ENCODE peak calls at places on chromosomes 7 and 10, in four cellular contexts. One of them, this sample, is unnamed.

GRCh38 chr7:80859272-80859970 is 59.4 kb downstream of the SEMA3C start:
- DNase-seq in H1: no peak
- DNase-seq in IMR-90: peak
- DNase-seq in GM12878: no peak
- DNase-seq in this sample: no peak

GRCh38 chr7:92731327-92732063 is 104.9 kb downstream of the CDK6 start:
- DNase-seq in IMR-90: peak
- DNase-seq in GM12878: no peak
- DNase-seq in H1: no peak
- DNase-seq in this sample: no peak

GRCh38 chr7:2157473-2158279 is 75.1 kb downstream of the MAD1L1 start:
- DNase-seq in GM12878: no peak
- DNase-seq in H1: no peak
- DNase-seq in IMR-90: peak
- DNase-seq in this sample: no peak

GRCh38 chr7:101636822-101637623 is 7.9 kb upstream of the MYL10 start:
- DNase-seq in GM12878: no peak
- DNase-seq in IMR-90: no peak
- DNase-seq in H1: no peak
- DNase-seq in this sample: no peak

GRCh38 chr10:49610015-49610734 is at the start of gene SLC18A3:
- DNase-seq in IMR-90: no peak
- DNase-seq in GM12878: no peak
- DNase-seq in H1: no peak
- DNase-seq in this sample: no peak

GRCh38 chr7:140568021-140568813 is 72.4 kb downstream of the DENND2A start:
- DNase-seq in IMR-90: no peak
- DNase-seq in H1: no peak
- DNase-seq in GM12878: no peak
- DNase-seq in this sample: no peak

GRCh38 chr10:3415038-3415736 is 242.6 kb upstream of the PITRM1 start:
- DNase-seq in IMR-90: no peak
- DNase-seq in GM12878: no peak
- DNase-seq in H1: no peak
- DNase-seq in this sample: no peak

GRCh38 chr10:71985542-71986250 is 21.5 kb downstream of the CHST3 start:
- DNase-seq in IMR-90: peak
- DNase-seq in GM12878: peak
- DNase-seq in H1: no peak
- DNase-seq in this sample: no peak

GRCh38 chr7:72415586-72415985 is 3.4 kb upstream of the CALN1 start:
- DNase-seq in IMR-90: no peak
- DNase-seq in GM12878: no peak
- DNase-seq in H1: no peak
- DNase-seq in this sample: no peak

GRCh38 chr7:15820319-15820718 is 133.8 kb upstream of the MEOX2 start:
- DNase-seq in GM12878: no peak
- DNase-seq in H1: no peak
- DNase-seq in IMR-90: no peak
- DNase-seq in this sample: no peak

GRCh38 chr10:110357252-110357780 is 52.6 kb upstream of the SMNDC1 start:
- DNase-seq in IMR-90: peak
- DNase-seq in GM12878: peak
- DNase-seq in H1: no peak
- DNase-seq in this sample: peak

GRCh38 chr10:124423813-124424212 is 5.1 kb upstream of the OAT start:
- DNase-seq in IMR-90: no peak
- DNase-seq in GM12878: no peak
- DNase-seq in H1: no peak
- DNase-seq in this sample: no peak

GRCh38 chr7:80790877-80791276 is 128.0 kb downstream of the SEMA3C start:
- DNase-seq in H1: no peak
- DNase-seq in GM12878: no peak
- DNase-seq in IMR-90: no peak
- DNase-seq in this sample: no peak

GRCh38 chr10:110783509-110784103 is 88.1 kb upstream of the PDCD4 start:
- DNase-seq in IMR-90: peak
- DNase-seq in H1: no peak
- DNase-seq in GM12878: no peak
- DNase-seq in this sample: no peak

GRCh38 chr10:124560377-124560776 is 98.8 kb downstream of the LHPP start:
- DNase-seq in GM12878: no peak
- DNase-seq in IMR-90: peak
- DNase-seq in H1: no peak
- DNase-seq in this sample: no peak

GRCh38 chr7:114539575-114539974 is 125.0 kb downstream of the FOXP2 start:
- DNase-seq in GM12878: no peak
- DNase-seq in H1: no peak
- DNase-seq in IMR-90: peak
- DNase-seq in this sample: no peak

GRCh38 chr10:131371571-131371970 is 60.0 kb upstream of the TCERG1L start:
- DNase-seq in IMR-90: no peak
- DNase-seq in GM12878: no peak
- DNase-seq in H1: no peak
- DNase-seq in this sample: no peak

DNA sequence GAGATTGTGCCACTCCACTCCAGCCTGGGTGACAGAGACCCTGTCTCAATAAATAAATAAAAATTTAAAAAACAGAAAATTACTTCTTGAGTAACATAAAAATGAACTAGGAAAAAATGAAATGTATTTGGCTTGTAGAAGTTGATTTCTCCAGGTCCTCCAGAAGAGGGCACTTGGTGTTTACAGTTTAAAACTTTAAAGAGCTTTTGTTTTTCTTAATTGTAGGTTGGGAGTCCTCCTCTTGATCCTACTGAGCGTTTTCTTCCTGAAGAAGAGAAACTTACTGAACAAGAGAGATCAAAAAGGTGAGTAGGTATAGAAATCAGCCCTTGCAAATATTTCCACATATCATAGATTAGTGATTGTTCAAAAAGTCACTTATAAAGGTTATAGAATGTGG is 16.2 kb downstream of the KIFBP start:
- DNase-seq in H1: no peak
- DNase-seq in GM12878: no peak
- DNase-seq in IMR-90: peak
- DNase-seq in this sample: no peak
- TF ChIP-seq CHD1 in H1: no peak
- TF ChIP-seq CHD1 in GM12878: no peak
- TF ChIP-seq CHD1 in IMR-90: no peak
- TF ChIP-seq CHD1 in this sample: no peak

DNA sequence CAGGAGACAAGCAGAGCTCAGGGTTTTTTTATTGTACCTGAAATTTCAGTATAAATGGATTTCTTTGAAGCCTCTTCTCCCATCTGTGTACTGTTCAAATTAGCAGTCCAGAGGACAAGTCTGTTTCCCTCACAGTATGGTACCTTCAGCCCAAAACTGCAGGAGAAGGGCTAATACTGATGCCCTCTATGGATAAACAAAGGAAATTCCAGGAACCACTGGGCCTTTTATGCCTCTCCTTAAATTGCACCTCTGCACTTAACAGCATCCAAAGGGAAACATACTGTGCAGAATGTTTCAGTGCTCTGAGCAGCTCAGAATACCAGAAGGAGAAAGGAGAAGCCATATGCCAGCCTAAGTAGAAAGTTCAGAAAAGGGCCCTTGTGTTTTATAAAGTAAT is 111.0 kb downstream of the POU6F2 start:
- DNase-seq in GM12878: no peak
- DNase-seq in H1: no peak
- DNase-seq in IMR-90: no peak
- DNase-seq in this sample: no peak
- TF ChIP-seq CHD1 in GM12878: no peak
- TF ChIP-seq CHD1 in H1: no peak
- TF ChIP-seq CHD1 in IMR-90: no peak
- TF ChIP-seq CHD1 in this sample: no peak

GRCh38 chr10:34697366-34698247 is 117.5 kb downstream of the PARD3 start:
- DNase-seq in H1: no peak
- DNase-seq in GM12878: no peak
- DNase-seq in IMR-90: no peak
- DNase-seq in this sample: no peak

GRCh38 chr10:34701194-34701593 is 113.9 kb downstream of the PARD3 start:
- DNase-seq in H1: no peak
- DNase-seq in IMR-90: no peak
- DNase-seq in GM12878: no peak
- DNase-seq in this sample: no peak

GRCh38 chr10:34698979-34699378 is 116.1 kb downstream of the PARD3 start:
- DNase-seq in IMR-90: peak
- DNase-seq in H1: no peak
- DNase-seq in GM12878: no peak
- DNase-seq in this sample: no peak

GRCh38 chr10:34698248-34698831 is 116.8 kb downstream of the PARD3 start:
- DNase-seq in GM12878: no peak
- DNase-seq in H1: no peak
- DNase-seq in IMR-90: no peak
- DNase-seq in this sample: no peak

GRCh38 chr10:34699904-34700303 is 115.2 kb downstream of the PARD3 start:
- DNase-seq in IMR-90: no peak
- DNase-seq in GM12878: no peak
- DNase-seq in H1: no peak
- DNase-seq in this sample: no peak
- TF ChIP-seq CHD1 in IMR-90: no peak
- TF ChIP-seq CHD1 in GM12878: no peak
- TF ChIP-seq CHD1 in H1: no peak
- TF ChIP-seq CHD1 in this sample: no peak

GRCh38 chr7:151490706-151491105 is 29.0 kb downstream of the RHEB start:
- DNase-seq in H1: no peak
- DNase-seq in GM12878: no peak
- DNase-seq in IMR-90: no peak
- DNase-seq in this sample: no peak
- TF ChIP-seq CHD1 in H1: no peak
- TF ChIP-seq CHD1 in GM12878: no peak
- TF ChIP-seq CHD1 in IMR-90: no peak
- TF ChIP-seq CHD1 in this sample: no peak

GRCh38 chr10:80542053-80542452 is 4.4 kb downstream of the SH2D4B start:
- DNase-seq in GM12878: no peak
- DNase-seq in IMR-90: peak
- DNase-seq in H1: no peak
- DNase-seq in this sample: no peak
- TF ChIP-seq CHD1 in GM12878: no peak
- TF ChIP-seq CHD1 in IMR-90: no peak
- TF ChIP-seq CHD1 in H1: no peak
- TF ChIP-seq CHD1 in this sample: no peak

GRCh38 chr7:99976626-99977025 is 795 bp upstream of the AZGP1 start:
- DNase-seq in IMR-90: no peak
- DNase-seq in GM12878: no peak
- DNase-seq in H1: no peak
- DNase-seq in this sample: no peak

GRCh38 chr7:99971242-99971641 is 4.6 kb downstream of the AZGP1 start:
- DNase-seq in IMR-90: no peak
- DNase-seq in GM12878: no peak
- DNase-seq in H1: no peak
- DNase-seq in this sample: no peak

GRCh38 chr7:99974681-99975080 is 1.1 kb downstream of the AZGP1 start:
- DNase-seq in H1: no peak
- DNase-seq in GM12878: no peak
- DNase-seq in IMR-90: no peak
- DNase-seq in this sample: no peak

GRCh38 chr7:99975782-99976521 is at the start of gene AZGP1:
- DNase-seq in GM12878: no peak
- DNase-seq in IMR-90: no peak
- DNase-seq in H1: no peak
- DNase-seq in this sample: no peak
- TF ChIP-seq CHD1 in GM12878: no peak
- TF ChIP-seq CHD1 in IMR-90: no peak
- TF ChIP-seq CHD1 in H1: no peak
- TF ChIP-seq CHD1 in this sample: no peak

GRCh38 chr10:118106426-118106825 is 59.7 kb upstream of the RAB11FIP2 start:
- DNase-seq in GM12878: no peak
- DNase-seq in H1: peak
- DNase-seq in IMR-90: peak
- DNase-seq in this sample: peak

GRCh38 chr10:118107040-118107439 is 60.3 kb upstream of the RAB11FIP2 start:
- DNase-seq in IMR-90: no peak
- DNase-seq in H1: no peak
- DNase-seq in GM12878: no peak
- DNase-seq in this sample: no peak

GRCh38 chr10:118110750-118111149 is 64.0 kb upstream of the RAB11FIP2 start:
- DNase-seq in H1: no peak
- DNase-seq in GM12878: no peak
- DNase-seq in IMR-90: no peak
- DNase-seq in this sample: no peak

GRCh38 chr10:118107541-118107940 is 60.8 kb upstream of the RAB11FIP2 start:
- DNase-seq in GM12878: no peak
- DNase-seq in H1: no peak
- DNase-seq in IMR-90: no peak
- DNase-seq in this sample: no peak

DNA sequence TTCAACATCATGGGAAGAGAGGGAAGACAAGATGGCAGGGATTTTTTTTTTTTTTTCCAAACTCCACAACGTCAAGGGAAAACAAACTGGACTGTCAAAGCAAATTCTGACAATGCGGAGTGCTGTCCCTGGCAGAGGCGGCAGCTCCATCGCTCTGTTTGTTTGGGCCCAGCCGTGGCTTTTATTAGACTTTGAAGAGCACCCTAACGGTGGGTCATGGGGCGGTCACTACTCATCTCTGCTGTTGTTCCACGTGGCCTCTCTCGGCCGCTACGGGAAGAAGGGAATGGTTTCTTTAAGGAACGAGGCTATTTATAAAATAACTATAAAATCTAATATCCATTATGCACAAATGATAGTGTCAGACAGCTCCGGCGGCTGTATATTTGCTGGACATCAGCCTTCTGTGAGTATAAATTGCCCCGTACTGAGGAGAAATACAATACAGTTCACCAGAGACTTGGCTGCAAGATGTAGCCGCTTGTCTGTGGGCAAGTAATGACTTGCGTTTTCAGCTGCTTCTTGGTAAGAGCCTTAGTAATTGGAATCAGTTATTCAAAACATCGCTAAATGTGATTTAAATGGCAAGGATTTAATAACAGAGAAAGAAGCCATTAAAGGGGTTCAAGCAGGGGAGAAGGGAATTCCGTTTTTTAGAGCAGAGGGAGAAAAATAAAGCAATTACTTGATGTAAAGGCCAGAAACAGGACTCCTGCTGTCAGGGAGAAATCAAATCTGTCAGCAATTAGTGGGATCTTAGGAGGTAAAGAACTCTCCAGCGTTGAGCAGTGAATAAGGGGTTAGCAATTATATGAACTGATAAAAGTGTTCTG is 61.7 kb upstream of the RAB11FIP2 start:
- DNase-seq in H1: no peak
- DNase-seq in IMR-90: no peak
- DNase-seq in GM12878: no peak
- DNase-seq in this sample: peak
- TF ChIP-seq CHD1 in H1: no peak
- TF ChIP-seq CHD1 in IMR-90: no peak
- TF ChIP-seq CHD1 in GM12878: no peak
- TF ChIP-seq CHD1 in this sample: no peak

GRCh38 chr7:79227035-79227434 is 226.4 kb downstream of the MAGI2 start:
- DNase-seq in IMR-90: peak
- DNase-seq in GM12878: no peak
- DNase-seq in H1: no peak
- DNase-seq in this sample: no peak
- TF ChIP-seq CHD1 in IMR-90: no peak
- TF ChIP-seq CHD1 in GM12878: no peak
- TF ChIP-seq CHD1 in H1: no peak
- TF ChIP-seq CHD1 in this sample: no peak

This sample was measured in K562.